ENCODE peak calls at places on chromosome 4, in seven cellular contexts. One of them, this sample, is unnamed.

GRCh38 chr4:105206214-105206613 is 59.5 kb downstream of the TET2 start:
- DNase-seq in fibroblast of mammary gland: no peak
- DNase-seq in stimulated activated CD8-positive, alpha-beta memory T cell treated with anti-CD3 and anti-CD28 coated beads, Interleukin-12 subunit alpha, Interleukin-12 subunit beta, amount 100 ng/mL, for 4 hours: no peak
- DNase-seq in HFF-Myc: no peak
- DNase-seq in GM12892: no peak
- DNase-seq in activated naive CD8-positive, alpha-beta T cell treated with anti-CD3 and anti-CD28 coated beads, Interleukin-2, amount 50 U/mL, for 24 hours: no peak
- DNase-seq in type B pancreatic cell: no peak
- DNase-seq in this sample: no peak

GRCh38 chr4:75490155-75490554 is 24.0 kb downstream of the RCHY1 start:
- DNase-seq in GM12892: no peak
- DNase-seq in activated naive CD8-positive, alpha-beta T cell treated with anti-CD3 and anti-CD28 coated beads, Interleukin-2, amount 50 U/mL, for 24 hours: no peak
- DNase-seq in HFF-Myc: no peak
- DNase-seq in stimulated activated CD8-positive, alpha-beta memory T cell treated with anti-CD3 and anti-CD28 coated beads, Interleukin-12 subunit alpha, Interleukin-12 subunit beta, amount 100 ng/mL, for 4 hours: no peak
- DNase-seq in fibroblast of mammary gland: peak
- DNase-seq in type B pancreatic cell: no peak
- DNase-seq in this sample: peak

GRCh38 chr4:1409806-1410425 is 3.7 kb upstream of the NKX1-1 start:
- DNase-seq in type B pancreatic cell: no peak
- DNase-seq in activated naive CD8-positive, alpha-beta T cell treated with anti-CD3 and anti-CD28 coated beads, Interleukin-2, amount 50 U/mL, for 24 hours: no peak
- DNase-seq in stimulated activated CD8-positive, alpha-beta memory T cell treated with anti-CD3 and anti-CD28 coated beads, Interleukin-12 subunit alpha, Interleukin-12 subunit beta, amount 100 ng/mL, for 4 hours: no peak
- DNase-seq in GM12892: peak
- DNase-seq in HFF-Myc: no peak
- DNase-seq in fibroblast of mammary gland: no peak
- DNase-seq in this sample: no peak

GRCh38 chr4:3791910-3792542 is 25.8 kb downstream of the ADRA2C start:
- DNase-seq in GM12892: no peak
- DNase-seq in stimulated activated CD8-positive, alpha-beta memory T cell treated with anti-CD3 and anti-CD28 coated beads, Interleukin-12 subunit alpha, Interleukin-12 subunit beta, amount 100 ng/mL, for 4 hours: no peak
- DNase-seq in fibroblast of mammary gland: no peak
- DNase-seq in type B pancreatic cell: peak
- DNase-seq in HFF-Myc: no peak
- DNase-seq in activated naive CD8-positive, alpha-beta T cell treated with anti-CD3 and anti-CD28 coated beads, Interleukin-2, amount 50 U/mL, for 24 hours: peak
- DNase-seq in this sample: peak

GRCh38 chr4:1172971-1173757 is 781 bp upstream of the SPON2 start:
- DNase-seq in type B pancreatic cell: no peak
- DNase-seq in stimulated activated CD8-positive, alpha-beta memory T cell treated with anti-CD3 and anti-CD28 coated beads, Interleukin-12 subunit alpha, Interleukin-12 subunit beta, amount 100 ng/mL, for 4 hours: no peak
- DNase-seq in fibroblast of mammary gland: peak
- DNase-seq in activated naive CD8-positive, alpha-beta T cell treated with anti-CD3 and anti-CD28 coated beads, Interleukin-2, amount 50 U/mL, for 24 hours: no peak
- DNase-seq in GM12892: no peak
- DNase-seq in HFF-Myc: no peak
- DNase-seq in this sample: peak

GRCh38 chr4:118087366-118087765 is 53.1 kb downstream of the NDST3 start:
- DNase-seq in GM12892: no peak
- DNase-seq in activated naive CD8-positive, alpha-beta T cell treated with anti-CD3 and anti-CD28 coated beads, Interleukin-2, amount 50 U/mL, for 24 hours: no peak
- DNase-seq in type B pancreatic cell: no peak
- DNase-seq in HFF-Myc: peak
- DNase-seq in fibroblast of mammary gland: no peak
- DNase-seq in stimulated activated CD8-positive, alpha-beta memory T cell treated with anti-CD3 and anti-CD28 coated beads, Interleukin-12 subunit alpha, Interleukin-12 subunit beta, amount 100 ng/mL, for 4 hours: no peak
- DNase-seq in this sample: no peak

GRCh38 chr4:97500423-97500822 is 642.9 kb downstream of the STPG2 start:
- DNase-seq in fibroblast of mammary gland: no peak
- DNase-seq in HFF-Myc: no peak
- DNase-seq in stimulated activated CD8-positive, alpha-beta memory T cell treated with anti-CD3 and anti-CD28 coated beads, Interleukin-12 subunit alpha, Interleukin-12 subunit beta, amount 100 ng/mL, for 4 hours: no peak
- DNase-seq in GM12892: no peak
- DNase-seq in activated naive CD8-positive, alpha-beta T cell treated with anti-CD3 and anti-CD28 coated beads, Interleukin-2, amount 50 U/mL, for 24 hours: no peak
- DNase-seq in type B pancreatic cell: no peak
- DNase-seq in this sample: no peak

GRCh38 chr4:157992038-157992706 is 180.7 kb downstream of the GASK1B start:
- DNase-seq in stimulated activated CD8-positive, alpha-beta memory T cell treated with anti-CD3 and anti-CD28 coated beads, Interleukin-12 subunit alpha, Interleukin-12 subunit beta, amount 100 ng/mL, for 4 hours: no peak
- DNase-seq in type B pancreatic cell: no peak
- DNase-seq in activated naive CD8-positive, alpha-beta T cell treated with anti-CD3 and anti-CD28 coated beads, Interleukin-2, amount 50 U/mL, for 24 hours: peak
- DNase-seq in GM12892: no peak
- DNase-seq in fibroblast of mammary gland: peak
- DNase-seq in HFF-Myc: peak
- DNase-seq in this sample: peak

GRCh38 chr4:71406459-71406963 is 67.7 kb downstream of the SLC4A4 start:
- DNase-seq in type B pancreatic cell: no peak
- DNase-seq in HFF-Myc: no peak
- DNase-seq in GM12892: no peak
- DNase-seq in activated naive CD8-positive, alpha-beta T cell treated with anti-CD3 and anti-CD28 coated beads, Interleukin-2, amount 50 U/mL, for 24 hours: no peak
- DNase-seq in stimulated activated CD8-positive, alpha-beta memory T cell treated with anti-CD3 and anti-CD28 coated beads, Interleukin-12 subunit alpha, Interleukin-12 subunit beta, amount 100 ng/mL, for 4 hours: no peak
- DNase-seq in fibroblast of mammary gland: peak
- DNase-seq in this sample: peak